ENCODE peak calls at places on chromosomes 2 and 18, in ten cellular contexts. T is GM06990, Z is RWPE1, X is AG09319, J is astrocyte, C is endothelial cell, I is lower lobe of right lung, L is nephron progenitor cell, Q is brain microvascular endothelial cell, V is H9. P is an unnamed sample.

GRCh38 chr2:101827246-101827645 is 129.7 kb downstream of the MAP4K4 start:
- DNase-seq in T (no peak), Z (peak; percentile 86), X (no peak), J (peak; percentile 97), C (no peak), I (no peak), L (no peak), Q (peak; percentile 96), V (no peak), P (no peak)

GRCh38 chr2:241848761-241849615 is 9.7 kb downstream of the PDCD1 start:
- DNase-seq in T (no peak), Z (no peak), X (no peak), J (no peak), C (no peak), I (no peak), L (no peak), Q (no peak), V (peak; percentile 23), P (no peak)

GRCh38 chr2:72116081-72116533 is 31.6 kb downstream of the CYP26B1 start:
- DNase-seq in T (no peak), Z (no peak), X (no peak), J (no peak), C (peak; percentile 43), I (no peak), L (no peak), Q (no peak), V (peak; percentile 71), P (no peak)

GRCh38 chr2:122734756-122735155 is 979.3 kb downstream of the TSN start:
- DNase-seq in T (no peak), Z (peak; percentile 7), X (no peak), J (peak; percentile 62), C (peak; percentile 30), I (no peak), L (no peak), Q (peak; percentile 68), V (peak; percentile 88), P (no peak)

GRCh38 chr2:126902859-126903258 is 4.2 kb downstream of the TEX51 start:
- DNase-seq in T (no peak), Z (no peak), X (no peak), J (no peak), C (no peak), I (peak; percentile 7), L (no peak), Q (no peak), V (no peak), P (no peak)

GRCh38 chr2:174342600-174343342 is 8.0 kb downstream of the SP9 start:
- DNase-seq in T (peak; percentile 29), Z (no peak), X (no peak), J (no peak), C (peak; percentile 16), I (no peak), L (peak; percentile 35), Q (no peak), V (no peak), P (peak; percentile 45)

GRCh38 chr2:128501700-128502099 is 183.0 kb upstream of the HS6ST1 start:
- DNase-seq in T (no peak), Z (no peak), X (no peak), J (no peak), C (no peak), I (no peak), L (no peak), Q (no peak), V (peak; percentile 19), P (no peak)

GRCh38 chr2:72148975-72149555 is 1.4 kb upstream of the CYP26B1 start:
- DNase-seq in T (no peak), Z (no peak), X (no peak), J (no peak), C (peak; percentile 34), I (no peak), L (peak; percentile 63), Q (no peak), V (peak; percentile 63), P (peak; percentile 63)

GRCh38 chr2:101175991-101176390 is 24.8 kb upstream of the TBC1D8 start:
- DNase-seq in T (no peak), Z (no peak), X (no peak), J (no peak), C (no peak), I (no peak), L (no peak), Q (no peak), V (no peak), P (no peak)

GRCh38 chr2:180015951-180016709 is 9.0 kb upstream of the CWC22 start:
- DNase-seq in T (no peak), Z (peak; percentile 71), X (peak; percentile 75), J (peak; percentile 71), C (no peak), I (no peak), L (no peak), Q (peak; percentile 28), V (no peak), P (no peak)

GRCh38 chr2:9973691-9974090 is 22.2 kb downstream of the GRHL1 start:
- DNase-seq in T (no peak), Z (no peak), X (no peak), J (peak; percentile 27), C (no peak), I (no peak), L (no peak), Q (no peak), V (no peak), P (no peak)

GRCh38 chr18:57748770-57749603 is 54.1 kb downstream of the ATP8B1 start:
- DNase-seq in T (no peak), Z (peak; percentile 42), X (no peak), J (peak; percentile 59), C (no peak), I (no peak), L (no peak), Q (peak; percentile 44), V (no peak), P (peak; percentile 38)

GRCh38 chr2:206260427-206261012 is 13.9 kb upstream of the ZDBF2 start:
- DNase-seq in T (no peak), Z (peak; percentile 36), X (no peak), J (no peak), C (peak; percentile 9), I (no peak), L (no peak), Q (peak; percentile 35), V (no peak), P (no peak)

GRCh38 chr18:64372850-64373249 is 224.0 kb upstream of the LINC00305 start:
- DNase-seq in T (no peak), Z (no peak), X (no peak), J (no peak), C (no peak), I (no peak), L (no peak), Q (no peak), V (no peak), P (no peak)

DNA sequence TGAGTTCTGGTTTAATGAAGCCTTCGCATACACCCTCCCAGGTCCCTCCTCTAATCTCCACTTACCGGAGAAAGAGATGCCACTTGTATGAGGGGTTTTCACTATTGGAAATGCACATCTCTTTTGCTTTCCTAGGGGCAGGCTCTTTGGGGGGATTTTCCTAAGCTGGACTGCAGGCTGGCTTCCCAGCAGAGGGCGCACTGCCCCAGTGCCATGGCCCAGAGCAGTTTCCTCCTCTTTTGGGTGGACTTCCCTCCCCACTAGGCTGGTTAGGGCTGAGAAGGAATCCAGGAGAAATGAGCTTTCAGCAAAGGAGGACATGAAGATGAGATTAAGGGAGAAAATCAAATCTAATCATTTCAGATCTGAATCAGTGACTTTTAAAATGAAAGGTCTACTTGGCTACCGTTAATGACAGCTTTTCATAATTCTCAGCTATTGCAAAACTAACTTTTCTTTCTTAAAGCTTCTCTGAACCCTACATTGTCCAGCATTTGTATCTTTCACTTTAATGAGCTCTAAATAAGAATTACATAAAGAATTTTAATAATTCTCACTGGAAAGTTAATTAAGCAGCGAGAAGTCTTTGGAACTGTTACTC is 784.1 kb upstream of the FANCL start:
- DNase-seq in T (peak; percentile 17), Z (peak; percentile 10), X (no peak), J (no peak), C (peak; percentile 76), I (peak; percentile 52), L (peak; percentile 72), Q (peak; percentile 13), V (peak; percentile 71), P (peak; percentile 28)
- TF ChIP-seq CTCF in T (peak; percentile 99), Z (peak; percentile 57), X (peak; percentile 78), J (peak; percentile 66), C (peak; percentile 69), I (peak; percentile 73), L (peak; percentile 88), Q (peak; percentile 90), V (peak; percentile 93), P (peak; percentile 96)

GRCh38 chr18:46858290-46858689 is 59.0 kb downstream of the PIAS2 start:
- DNase-seq in T (no peak), Z (no peak), X (no peak), J (no peak), C (no peak), I (no peak), L (no peak), Q (no peak), V (no peak), P (no peak)

GRCh38 chr18:46859855-46860254 is 57.5 kb downstream of the PIAS2 start:
- DNase-seq in T (peak; percentile 29), Z (no peak), X (no peak), J (peak; percentile 38), C (no peak), I (no peak), L (no peak), Q (no peak), V (no peak), P (peak; percentile 22)

GRCh38 chr18:46856975-46857374 is 60.3 kb downstream of the PIAS2 start:
- DNase-seq in T (no peak), Z (no peak), X (no peak), J (no peak), C (no peak), I (no peak), L (no peak), Q (no peak), V (no peak), P (peak; percentile 18)
- TF ChIP-seq CTCF in T (no peak), Z (no peak), X (no peak), J (no peak), C (no peak), I (no peak), L (no peak), Q (no peak), V (no peak), P (peak; percentile 5)

DNA sequence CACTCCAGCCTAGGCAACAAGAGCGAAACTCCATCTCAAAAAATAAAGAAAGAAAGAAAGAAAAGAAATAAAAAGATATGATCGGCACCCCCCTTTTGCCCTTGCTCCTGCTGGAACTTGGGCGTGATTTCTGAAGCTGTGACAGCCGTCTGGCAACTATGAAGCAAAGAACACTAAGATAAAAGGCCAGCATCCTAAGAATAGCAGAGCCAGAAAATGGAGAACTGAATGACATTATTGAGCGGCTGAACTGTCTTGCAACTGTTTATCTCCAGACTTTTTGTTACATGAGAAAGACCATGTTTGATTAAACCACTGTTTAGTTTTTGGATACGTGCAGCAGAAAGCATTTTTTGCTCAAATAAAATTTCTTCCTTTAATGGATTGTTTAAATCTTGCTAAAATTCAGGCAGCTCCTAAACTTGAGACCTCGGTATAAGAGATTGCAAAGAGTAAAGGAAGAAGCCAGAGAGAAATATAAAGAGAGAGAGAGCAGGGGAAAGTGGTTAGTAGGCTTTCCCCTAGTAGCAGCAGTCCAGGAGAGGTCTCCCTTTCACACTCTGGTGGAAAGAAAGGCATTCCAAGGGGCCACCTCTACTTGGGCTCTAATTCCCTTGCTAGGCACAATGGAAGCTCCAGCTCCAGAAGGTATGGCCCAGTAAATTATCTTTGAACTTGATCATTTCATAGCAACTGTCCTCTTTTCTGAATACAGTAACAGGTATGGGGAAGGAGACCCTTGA is 8.2 kb upstream of the MBD2 start:
- DNase-seq in T (no peak), Z (no peak), X (no peak), J (no peak), C (no peak), I (no peak), L (no peak), Q (no peak), V (peak; percentile 39), P (no peak)
- TF ChIP-seq CTCF in T (no peak), Z (no peak), X (no peak), J (no peak), C (no peak), I (no peak), L (no peak), Q (no peak), V (peak; percentile 49), P (no peak)

GRCh38 chr2:168254158-168254935 is 7.0 kb upstream of the STK39 start:
- DNase-seq in T (no peak), Z (peak; percentile 32), X (no peak), J (no peak), C (no peak), I (no peak), L (no peak), Q (no peak), V (no peak), P (no peak)
- TF ChIP-seq CTCF in T (no peak), Z (no peak), X (no peak), J (no peak), C (no peak), I (no peak), L (no peak), Q (no peak), V (no peak), P (no peak)

P was measured in GM13977.